ENCODE peak calls at places on chromosomes 1 and 21, in six cellular contexts. T is body of pancreas; H is GM23248; X is CD4-positive, alpha-beta memory T cell; L is uterus; C is astrocyte. Z is an unnamed sample.

GRCh38 chr1:111948209-111949131 is 41.0 kb downstream of the KCND3 start:
- DNase-seq in C (peak; percentile 9), L (peak; percentile 69), X (no peak), T (no peak), H (peak; percentile 66), Z (peak; percentile 61)

GRCh38 chr1:229031491-229032341 is 239.2 kb upstream of the RAB4A start:
- DNase-seq in L (no peak), C (no peak), T (no peak), X (no peak), H (no peak), Z (no peak)

GRCh38 chr1:18090636-18091035 is 17.0 kb upstream of the IGSF21 start:
- DNase-seq in L (no peak), H (no peak), T (no peak), X (no peak), C (no peak), Z (no peak)

GRCh38 chr1:218665216-218665615 is 320.1 kb downstream of the TGFB2 start:
- DNase-seq in H (peak; percentile 84), C (peak; percentile 84), T (no peak), X (no peak), L (peak; percentile 43), Z (peak; percentile 34)

GRCh38 chr1:169906938-169907337 is 13.2 kb upstream of the SCYL3 start:
- DNase-seq in C (no peak), H (peak; percentile 61), L (no peak), X (no peak), T (no peak), Z (no peak)

GRCh38 chr1:203935286-203935685 is 73.9 kb downstream of the SNRPE start:
- DNase-seq in T (no peak), L (no peak), C (no peak), H (no peak), X (no peak), Z (no peak)

GRCh38 chr1:176201568-176201967 is 5.5 kb downstream of the COP1 start:
- DNase-seq in C (no peak), H (no peak), L (no peak), X (no peak), T (no peak), Z (no peak)

GRCh38 chr1:25727026-25727818 is 72.8 kb upstream of the SELENON start:
- DNase-seq in L (no peak), C (no peak), H (no peak), T (no peak), X (no peak), Z (no peak)

GRCh38 chr1:66247415-66248208 is 286.3 kb upstream of the SGIP1 start:
- DNase-seq in X (peak; percentile 25), C (no peak), L (no peak), T (no peak), H (no peak), Z (no peak)

GRCh38 chr21:34796518-34797201 is 127.9 kb downstream of the CLIC6 start:
- DNase-seq in T (no peak), H (peak; percentile 45), L (no peak), C (no peak), X (no peak), Z (no peak)

GRCh38 chr1:24112381-24113169 is 640 bp upstream of the MYOM3 start:
- DNase-seq in H (peak; percentile 92), C (peak; percentile 82), T (peak; percentile 70), L (peak; percentile 73), X (peak; percentile 30), Z (peak; percentile 75)

GRCh38 chr21:41729701-41730368 is 37.0 kb downstream of the RIPK4 start:
- DNase-seq in L (no peak), X (no peak), H (no peak), C (no peak), T (no peak), Z (no peak)

GRCh38 chr1:36125129-36125991 is at the start of gene COL8A2:
- DNase-seq in H (peak; percentile 52), C (no peak), L (peak; percentile 66), T (no peak), X (no peak), Z (peak; percentile 43)

GRCh38 chr1:25503551-25504426 is 39.6 kb upstream of the LDLRAP1 start:
- DNase-seq in T (peak; percentile 69), H (peak; percentile 34), C (no peak), L (no peak), X (peak; percentile 70), Z (peak; percentile 58)

GRCh38 chr21:46126321-46127238 is 28.7 kb downstream of the COL6A2 start:
- DNase-seq in H (no peak), L (peak; percentile 28), T (peak; percentile 6), C (no peak), X (no peak), Z (peak; percentile 10)

GRCh38 chr1:229155472-229155871 is 115.4 kb upstream of the RAB4A start:
- DNase-seq in H (no peak), T (no peak), X (peak; percentile 16), L (no peak), C (no peak), Z (no peak)

GRCh38 chr1:63902844-63903589 is 129.2 kb downstream of the ROR1 start:
- DNase-seq in C (no peak), H (peak; percentile 78), T (no peak), L (peak; percentile 57), X (no peak), Z (no peak)

GRCh38 chr1:201172999-201173610 is 17.5 kb upstream of the IGFN1 start:
- DNase-seq in L (no peak), H (peak; percentile 57), T (no peak), C (no peak), X (no peak), Z (no peak)

GRCh38 chr1:241639653-241640148 is 468 bp downstream of the CHML start:
- DNase-seq in T (no peak), C (peak; percentile 22), L (no peak), H (peak; percentile 68), X (no peak), Z (peak; percentile 36)

DNA sequence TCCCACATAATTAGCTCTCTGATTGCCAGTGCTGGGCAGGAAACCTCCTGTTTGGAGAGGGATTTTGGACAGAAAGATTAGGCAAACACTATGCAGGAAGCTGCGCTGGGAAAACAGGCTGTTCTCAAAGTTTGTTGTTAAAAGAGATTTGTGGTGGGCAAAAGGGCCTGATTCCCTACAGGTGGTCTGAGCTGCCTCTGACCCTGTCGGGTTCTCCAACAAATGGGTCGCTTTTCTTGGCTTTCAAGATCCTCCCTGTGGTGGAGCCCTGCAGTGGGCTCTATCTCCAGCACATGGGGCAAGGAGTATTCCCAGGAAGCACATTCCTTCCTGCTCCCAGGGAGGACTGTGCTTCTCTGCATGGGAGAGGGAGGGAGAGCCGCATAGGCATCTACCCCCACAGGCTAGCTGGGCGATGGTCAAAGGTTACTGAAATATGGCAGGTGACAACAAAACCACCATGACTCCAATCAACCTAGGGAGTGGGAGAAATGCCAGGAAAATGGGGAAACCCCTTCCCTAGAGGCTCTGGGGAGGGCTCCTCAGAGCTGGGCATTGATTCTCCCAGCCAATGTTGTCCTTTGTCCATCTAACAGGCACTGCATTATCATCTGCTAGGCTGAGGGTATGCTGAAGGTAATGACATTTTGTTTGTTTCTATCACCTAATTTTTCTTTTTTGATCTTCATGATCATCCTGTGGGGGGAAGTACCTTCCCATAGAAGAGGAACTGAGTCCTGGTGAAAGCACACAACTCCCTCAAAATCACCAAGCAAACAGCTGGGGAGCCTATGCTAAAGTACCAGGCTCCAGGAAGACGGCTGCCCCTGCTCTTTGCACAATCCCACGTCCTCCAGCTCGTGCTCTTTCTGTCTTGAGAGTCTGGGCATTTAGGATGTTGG is 85.3 kb downstream of the PLXNA2 start:
- DNase-seq in T (no peak), L (no peak), X (no peak), H (no peak), C (no peak), Z (no peak)
- H3K4me1 ChIP-seq in T (peaks cover 64% of the 10 kb centered on the region), L (peaks cover 40% of the 10 kb centered on the region), X (no peaks in the 10 kb centered on the region), H (peaks cover 38% of the 10 kb centered on the region), C (peaks cover 40% of the 10 kb centered on the region), Z (peaks cover 36% of the 10 kb centered on the region)

GRCh38 chr1:173414539-173414938 is 62.6 kb upstream of the PRDX6 start:
- DNase-seq in C (no peak), T (no peak), X (no peak), L (no peak), H (no peak), Z (peak; percentile 16)

GRCh38 chr1:173413271-173413707 is 63.8 kb upstream of the PRDX6 start:
- DNase-seq in H (no peak), T (no peak), L (no peak), C (no peak), X (no peak), Z (no peak)

GRCh38 chr1:173415490-173415889 is 61.6 kb upstream of the PRDX6 start:
- DNase-seq in L (no peak), X (no peak), T (no peak), H (no peak), C (no peak), Z (no peak)

GRCh38 chr1:173416034-173416433 is 61.1 kb upstream of the PRDX6 start:
- DNase-seq in C (no peak), T (no peak), H (no peak), L (no peak), X (no peak), Z (no peak)

GRCh38 chr1:173414136-173414535 is 63.0 kb upstream of the PRDX6 start:
- DNase-seq in X (no peak), C (no peak), T (no peak), L (no peak), H (no peak), Z (no peak)
- H3K4me1 ChIP-seq in X (peaks cover 19% of the 10 kb centered on the region), C (peaks cover 20% of the 10 kb centered on the region), T (no peaks in the 10 kb centered on the region), L (no peaks in the 10 kb centered on the region), H (peaks cover 46% of the 10 kb centered on the region), Z (peaks cover 15% of the 10 kb centered on the region)

DNA sequence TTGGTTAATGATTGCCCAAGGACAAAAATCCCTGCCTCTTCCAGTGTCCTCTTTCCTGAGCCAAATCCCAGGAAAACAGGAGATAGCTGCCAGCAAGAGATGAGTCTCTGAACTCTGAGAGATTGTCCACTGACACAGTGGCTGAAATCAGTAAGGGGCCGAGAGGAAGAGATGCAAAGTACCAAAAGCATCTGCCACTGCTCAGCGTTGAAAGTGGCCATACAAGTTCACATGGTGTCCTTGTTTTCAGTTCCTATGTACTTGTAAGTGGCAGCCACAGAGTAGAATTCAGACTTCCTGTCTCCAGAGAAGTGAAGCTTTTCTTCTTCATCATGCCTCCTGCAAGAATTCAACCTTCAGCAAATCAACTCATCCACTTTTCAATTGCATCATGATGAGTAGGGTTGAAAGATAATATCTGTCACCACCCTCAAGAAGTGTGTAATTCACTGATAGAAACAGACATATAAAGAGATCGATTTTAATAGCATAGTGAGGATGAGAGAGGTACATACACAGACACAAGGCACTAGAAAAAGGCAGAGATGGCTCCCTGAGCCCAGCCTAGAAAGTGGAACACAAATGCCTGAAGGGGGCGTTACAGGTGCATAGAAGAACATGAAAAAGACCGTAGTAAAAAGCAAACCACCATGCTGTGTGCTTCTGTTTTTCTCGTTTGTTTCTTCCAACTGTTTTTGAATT is 185.8 kb downstream of the MRPL39 start:
- DNase-seq in H (peak; percentile 65), T (no peak), X (peak; percentile 63), L (no peak), C (peak; percentile 20), Z (peak; percentile 17)
- H3K4me1 ChIP-seq in H (no peaks in the 10 kb centered on the region), T (no peaks in the 10 kb centered on the region), X (peaks cover 11% of the 10 kb centered on the region), L (no peaks in the 10 kb centered on the region), C (no peaks in the 10 kb centered on the region), Z (no peaks in the 10 kb centered on the region)

DNA sequence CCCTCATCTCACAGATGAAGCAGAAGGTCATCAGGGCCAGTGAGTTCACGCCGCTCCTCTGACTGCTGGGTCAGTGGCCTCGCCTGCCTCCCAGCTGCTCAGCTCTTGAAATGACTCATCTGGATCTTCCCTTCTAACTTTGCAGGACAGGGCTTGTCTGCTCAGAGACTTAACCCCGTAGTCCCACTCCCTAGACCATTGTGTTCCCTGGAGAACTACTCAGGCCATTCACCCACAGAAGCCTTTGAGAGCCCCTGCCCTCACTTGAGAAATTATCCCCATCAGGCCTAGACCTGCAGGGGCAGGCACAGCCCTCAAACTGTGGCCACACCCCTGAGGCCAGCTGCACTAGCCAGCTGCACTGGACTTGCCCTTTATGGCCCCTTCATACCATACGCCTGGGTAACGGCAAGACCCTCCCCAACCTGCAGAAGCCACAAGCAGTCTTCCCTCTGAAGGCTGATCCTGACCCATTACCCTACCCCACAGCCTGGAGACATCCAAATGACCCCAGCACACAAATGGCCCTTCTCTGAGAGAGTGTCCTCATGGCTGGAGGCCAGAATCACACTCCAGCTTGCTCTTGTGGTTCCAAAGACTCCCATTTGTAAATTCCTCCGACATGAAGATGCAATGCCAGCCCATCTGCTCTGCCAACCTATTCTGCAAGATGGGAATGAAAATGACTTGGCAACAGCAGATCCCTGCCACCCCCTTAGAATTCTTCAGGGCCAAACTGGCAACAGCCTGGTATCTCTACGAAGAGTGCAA is 33.2 kb downstream of the RCSD1 start:
- DNase-seq in X (no peak), C (no peak), L (no peak), T (no peak), H (peak; percentile 83), Z (peak; percentile 57)
- H3K4me1 ChIP-seq in X (peaks cover 97% of the 10 kb centered on the region), C (peaks cover 13% of the 10 kb centered on the region), L (no peaks in the 10 kb centered on the region), T (no peaks in the 10 kb centered on the region), H (peaks cover 52% of the 10 kb centered on the region), Z (peaks cover 72% of the 10 kb centered on the region)

Z was measured in heart right ventricle.